ENCODE peak calls at places on chromosomes 6 and 20, in nine cellular contexts. One of them, this sample, is unnamed.

GRCh38 chr6:22598386-22598785 is 29.0 kb downstream of the HDGFL1 start:
- DNase-seq in heart right ventricle: no peak
- DNase-seq in cardiac muscle cell: no peak
- DNase-seq in GM12865: peak
- DNase-seq in AG04449: no peak
- DNase-seq in stomach: no peak
- DNase-seq in uterus: no peak
- DNase-seq in brain microvascular endothelial cell: no peak
- DNase-seq in endothelial cell of umbilical vein: no peak
- DNase-seq in this sample: no peak

GRCh38 chr20:34443546-34443945 is 72.7 kb upstream of the DYNLRB1 start:
- DNase-seq in stomach: no peak
- DNase-seq in brain microvascular endothelial cell: no peak
- DNase-seq in heart right ventricle: no peak
- DNase-seq in endothelial cell of umbilical vein: no peak
- DNase-seq in uterus: no peak
- DNase-seq in AG04449: no peak
- DNase-seq in cardiac muscle cell: no peak
- DNase-seq in GM12865: no peak
- DNase-seq in this sample: no peak

GRCh38 chr20:41052742-41053419 is 24.3 kb downstream of the TOP1 start:
- DNase-seq in uterus: no peak
- DNase-seq in brain microvascular endothelial cell: peak
- DNase-seq in stomach: no peak
- DNase-seq in GM12865: no peak
- DNase-seq in endothelial cell of umbilical vein: peak
- DNase-seq in cardiac muscle cell: no peak
- DNase-seq in heart right ventricle: no peak
- DNase-seq in AG04449: no peak
- DNase-seq in this sample: no peak

GRCh38 chr6:34912715-34913464 is 23.8 kb downstream of the ANKS1A start:
- DNase-seq in brain microvascular endothelial cell: peak
- DNase-seq in endothelial cell of umbilical vein: peak
- DNase-seq in uterus: no peak
- DNase-seq in GM12865: peak
- DNase-seq in cardiac muscle cell: no peak
- DNase-seq in stomach: no peak
- DNase-seq in AG04449: peak
- DNase-seq in heart right ventricle: no peak
- DNase-seq in this sample: peak

GRCh38 chr6:156639023-156639728 is 138.0 kb upstream of the ARID1B start:
- DNase-seq in brain microvascular endothelial cell: peak
- DNase-seq in GM12865: no peak
- DNase-seq in AG04449: no peak
- DNase-seq in endothelial cell of umbilical vein: no peak
- DNase-seq in cardiac muscle cell: no peak
- DNase-seq in heart right ventricle: no peak
- DNase-seq in stomach: no peak
- DNase-seq in uterus: no peak
- DNase-seq in this sample: no peak

GRCh38 chr6:105305521-105305920 is 97.4 kb downstream of the PREP start:
- DNase-seq in brain microvascular endothelial cell: no peak
- DNase-seq in AG04449: no peak
- DNase-seq in uterus: no peak
- DNase-seq in endothelial cell of umbilical vein: no peak
- DNase-seq in stomach: no peak
- DNase-seq in heart right ventricle: no peak
- DNase-seq in GM12865: no peak
- DNase-seq in cardiac muscle cell: no peak
- DNase-seq in this sample: no peak

GRCh38 chr6:44041461-44042260 is 85.6 kb downstream of the MRPL14 start:
- DNase-seq in endothelial cell of umbilical vein: peak
- DNase-seq in uterus: peak
- DNase-seq in stomach: no peak
- DNase-seq in brain microvascular endothelial cell: peak
- DNase-seq in cardiac muscle cell: no peak
- DNase-seq in heart right ventricle: no peak
- DNase-seq in AG04449: peak
- DNase-seq in GM12865: no peak
- DNase-seq in this sample: peak

GRCh38 chr20:53739799-53740785 is 146.5 kb upstream of the ZNF217 start:
- DNase-seq in heart right ventricle: no peak
- DNase-seq in brain microvascular endothelial cell: no peak
- DNase-seq in cardiac muscle cell: peak
- DNase-seq in stomach: no peak
- DNase-seq in uterus: no peak
- DNase-seq in GM12865: peak
- DNase-seq in endothelial cell of umbilical vein: no peak
- DNase-seq in AG04449: no peak
- DNase-seq in this sample: no peak

GRCh38 chr6:170243386-170243785 is 47.5 kb downstream of the DLL1 start:
- DNase-seq in heart right ventricle: no peak
- DNase-seq in brain microvascular endothelial cell: no peak
- DNase-seq in cardiac muscle cell: peak
- DNase-seq in uterus: no peak
- DNase-seq in AG04449: no peak
- DNase-seq in GM12865: no peak
- DNase-seq in endothelial cell of umbilical vein: no peak
- DNase-seq in stomach: no peak
- DNase-seq in this sample: no peak

GRCh38 chr6:164200071-164200470 is 785.6 kb downstream of the QKI start:
- DNase-seq in endothelial cell of umbilical vein: no peak
- DNase-seq in cardiac muscle cell: no peak
- DNase-seq in heart right ventricle: no peak
- DNase-seq in uterus: no peak
- DNase-seq in GM12865: no peak
- DNase-seq in brain microvascular endothelial cell: no peak
- DNase-seq in stomach: no peak
- DNase-seq in AG04449: no peak
- DNase-seq in this sample: no peak

GRCh38 chr6:53042112-53042511 is 23.1 kb upstream of the FBXO9 start:
- DNase-seq in cardiac muscle cell: no peak
- DNase-seq in AG04449: peak
- DNase-seq in stomach: no peak
- DNase-seq in heart right ventricle: no peak
- DNase-seq in brain microvascular endothelial cell: peak
- DNase-seq in endothelial cell of umbilical vein: peak
- DNase-seq in uterus: no peak
- DNase-seq in GM12865: no peak
- DNase-seq in this sample: peak

GRCh38 chr6:116175344-116175743 is 49.4 kb upstream of the COL10A1 start:
- DNase-seq in uterus: no peak
- DNase-seq in stomach: no peak
- DNase-seq in cardiac muscle cell: no peak
- DNase-seq in endothelial cell of umbilical vein: no peak
- DNase-seq in heart right ventricle: no peak
- DNase-seq in GM12865: no peak
- DNase-seq in AG04449: no peak
- DNase-seq in brain microvascular endothelial cell: no peak
- DNase-seq in this sample: no peak

GRCh38 chr20:881051-881820 is 34.9 kb downstream of the ANGPT4 start:
- DNase-seq in heart right ventricle: no peak
- DNase-seq in AG04449: no peak
- DNase-seq in brain microvascular endothelial cell: peak
- DNase-seq in uterus: no peak
- DNase-seq in cardiac muscle cell: no peak
- DNase-seq in stomach: no peak
- DNase-seq in GM12865: peak
- DNase-seq in endothelial cell of umbilical vein: peak
- DNase-seq in this sample: no peak

GRCh38 chr6:21111399-21111725 is 482.2 kb upstream of the SOX4 start:
- DNase-seq in brain microvascular endothelial cell: no peak
- DNase-seq in heart right ventricle: no peak
- DNase-seq in cardiac muscle cell: no peak
- DNase-seq in uterus: no peak
- DNase-seq in endothelial cell of umbilical vein: peak
- DNase-seq in GM12865: no peak
- DNase-seq in stomach: peak
- DNase-seq in AG04449: no peak
- DNase-seq in this sample: peak

GRCh38 chr6:124869412-124869811 is 92.8 kb upstream of the RNF217 start:
- DNase-seq in uterus: no peak
- DNase-seq in GM12865: no peak
- DNase-seq in AG04449: no peak
- DNase-seq in heart right ventricle: no peak
- DNase-seq in stomach: no peak
- DNase-seq in brain microvascular endothelial cell: no peak
- DNase-seq in endothelial cell of umbilical vein: no peak
- DNase-seq in cardiac muscle cell: no peak
- DNase-seq in this sample: no peak

GRCh38 chr6:160962835-160963623 is 28.5 kb upstream of the MAP3K4 start:
- DNase-seq in uterus: no peak
- DNase-seq in brain microvascular endothelial cell: no peak
- DNase-seq in heart right ventricle: no peak
- DNase-seq in stomach: no peak
- DNase-seq in cardiac muscle cell: no peak
- DNase-seq in AG04449: no peak
- DNase-seq in GM12865: no peak
- DNase-seq in endothelial cell of umbilical vein: no peak
- DNase-seq in this sample: no peak

GRCh38 chr6:122365775-122366403 is 33.6 kb upstream of the HSF2 start:
- DNase-seq in stomach: no peak
- DNase-seq in brain microvascular endothelial cell: no peak
- DNase-seq in GM12865: no peak
- DNase-seq in cardiac muscle cell: no peak
- DNase-seq in endothelial cell of umbilical vein: no peak
- DNase-seq in uterus: no peak
- DNase-seq in AG04449: no peak
- DNase-seq in heart right ventricle: no peak
- DNase-seq in this sample: no peak

GRCh38 chr6:7617954-7618764 is 28.2 kb downstream of the SNRNP48 start:
- DNase-seq in GM12865: peak
- DNase-seq in AG04449: peak
- DNase-seq in cardiac muscle cell: no peak
- DNase-seq in brain microvascular endothelial cell: peak
- DNase-seq in uterus: no peak
- DNase-seq in heart right ventricle: no peak
- DNase-seq in endothelial cell of umbilical vein: no peak
- DNase-seq in stomach: no peak
- DNase-seq in this sample: peak

GRCh38 chr20:54475334-54476287 is at the start of gene DOK5:
- DNase-seq in brain microvascular endothelial cell: no peak
- DNase-seq in cardiac muscle cell: peak
- DNase-seq in heart right ventricle: peak
- DNase-seq in GM12865: no peak
- DNase-seq in endothelial cell of umbilical vein: peak
- DNase-seq in AG04449: no peak
- DNase-seq in uterus: peak
- DNase-seq in stomach: no peak
- DNase-seq in this sample: no peak

GRCh38 chr6:35663001-35663400 is 25.7 kb downstream of the FKBP5 start:
- DNase-seq in cardiac muscle cell: peak
- DNase-seq in GM12865: no peak
- DNase-seq in stomach: no peak
- DNase-seq in endothelial cell of umbilical vein: no peak
- DNase-seq in uterus: no peak
- DNase-seq in AG04449: no peak
- DNase-seq in heart right ventricle: no peak
- DNase-seq in brain microvascular endothelial cell: no peak
- DNase-seq in this sample: no peak

GRCh38 chr6:104229057-104229456 is 630.7 kb downstream of the HACE1 start:
- DNase-seq in stomach: no peak
- DNase-seq in GM12865: no peak
- DNase-seq in brain microvascular endothelial cell: no peak
- DNase-seq in heart right ventricle: no peak
- DNase-seq in AG04449: no peak
- DNase-seq in uterus: no peak
- DNase-seq in endothelial cell of umbilical vein: no peak
- DNase-seq in cardiac muscle cell: no peak
- DNase-seq in this sample: no peak

GRCh38 chr6:152272486-152272885 is 364.7 kb downstream of the SYNE1 start:
- DNase-seq in endothelial cell of umbilical vein: no peak
- DNase-seq in heart right ventricle: no peak
- DNase-seq in GM12865: no peak
- DNase-seq in brain microvascular endothelial cell: no peak
- DNase-seq in cardiac muscle cell: no peak
- DNase-seq in AG04449: no peak
- DNase-seq in stomach: no peak
- DNase-seq in uterus: no peak
- DNase-seq in this sample: no peak
- H3K4me3 ChIP-seq in endothelial cell of umbilical vein: no peak
- H3K4me3 ChIP-seq in heart right ventricle: no peak
- H3K4me3 ChIP-seq in GM12865: no peak
- H3K4me3 ChIP-seq in brain microvascular endothelial cell: no peak
- H3K4me3 ChIP-seq in cardiac muscle cell: no peak
- H3K4me3 ChIP-seq in AG04449: no peak
- H3K4me3 ChIP-seq in stomach: no peak
- H3K4me3 ChIP-seq in uterus: no peak
- H3K4me3 ChIP-seq in this sample: no peak

GRCh38 chr20:50734730-50735679 is 3.6 kb downstream of the PARD6B start:
- DNase-seq in brain microvascular endothelial cell: no peak
- DNase-seq in uterus: no peak
- DNase-seq in cardiac muscle cell: no peak
- DNase-seq in stomach: no peak
- DNase-seq in heart right ventricle: no peak
- DNase-seq in GM12865: no peak
- DNase-seq in AG04449: no peak
- DNase-seq in endothelial cell of umbilical vein: no peak
- DNase-seq in this sample: no peak
- TF ChIP-seq CTCF in brain microvascular endothelial cell: no peak
- TF ChIP-seq CTCF in uterus: no peak
- TF ChIP-seq CTCF in cardiac muscle cell: no peak
- TF ChIP-seq CTCF in stomach: no peak
- TF ChIP-seq CTCF in heart right ventricle: no peak
- TF ChIP-seq CTCF in GM12865: no peak
- TF ChIP-seq CTCF in AG04449: no peak
- TF ChIP-seq CTCF in endothelial cell of umbilical vein: no peak
- TF ChIP-seq CTCF in this sample: no peak

DNA sequence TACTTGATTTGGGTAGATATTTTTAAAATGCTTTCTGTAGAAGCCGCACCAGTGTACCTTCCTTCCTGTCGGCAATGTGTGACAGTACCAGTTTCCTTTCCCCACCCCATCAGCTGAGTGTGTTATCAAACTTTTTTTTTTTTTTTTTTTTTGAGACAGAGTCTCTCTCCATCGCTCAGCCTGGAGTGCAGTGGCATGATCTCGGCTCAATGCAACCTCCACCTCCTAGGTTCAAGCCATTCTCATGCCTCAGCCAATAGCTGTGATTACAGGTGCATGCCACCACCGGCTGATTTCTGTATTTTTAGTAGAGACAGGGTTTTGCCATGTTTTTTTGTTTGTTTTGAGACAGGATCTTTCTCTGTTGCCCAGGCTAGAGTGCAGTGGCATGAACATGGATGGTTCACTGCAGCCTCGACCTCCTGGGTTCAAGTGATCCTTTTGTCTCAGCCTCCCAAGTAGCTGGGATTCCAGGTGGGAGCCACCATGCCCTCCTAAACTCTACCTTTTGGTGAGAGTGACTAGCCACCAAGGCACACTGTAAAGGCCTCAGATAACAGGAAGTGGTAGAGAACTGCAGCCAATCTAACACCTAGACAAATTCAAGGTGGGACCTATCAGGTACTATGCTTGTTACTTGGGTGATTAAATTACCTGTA is 26.5 kb upstream of the ZBTB22 start:
- DNase-seq in endothelial cell of umbilical vein: no peak
- DNase-seq in cardiac muscle cell: no peak
- DNase-seq in uterus: no peak
- DNase-seq in GM12865: peak
- DNase-seq in AG04449: no peak
- DNase-seq in brain microvascular endothelial cell: no peak
- DNase-seq in heart right ventricle: no peak
- DNase-seq in stomach: no peak
- DNase-seq in this sample: no peak
- H3K4me3 ChIP-seq in endothelial cell of umbilical vein: no peak
- H3K4me3 ChIP-seq in cardiac muscle cell: no peak
- H3K4me3 ChIP-seq in uterus: no peak
- H3K4me3 ChIP-seq in GM12865: peak
- H3K4me3 ChIP-seq in AG04449: no peak
- H3K4me3 ChIP-seq in brain microvascular endothelial cell: no peak
- H3K4me3 ChIP-seq in heart right ventricle: peak
- H3K4me3 ChIP-seq in stomach: no peak
- H3K4me3 ChIP-seq in this sample: no peak

GRCh38 chr6:139409026-139409425 is 34.6 kb upstream of the CITED2 start:
- DNase-seq in stomach: no peak
- DNase-seq in endothelial cell of umbilical vein: no peak
- DNase-seq in heart right ventricle: no peak
- DNase-seq in cardiac muscle cell: no peak
- DNase-seq in GM12865: no peak
- DNase-seq in uterus: no peak
- DNase-seq in brain microvascular endothelial cell: peak
- DNase-seq in AG04449: peak
- DNase-seq in this sample: peak
- TF ChIP-seq CTCF in stomach: no peak
- TF ChIP-seq CTCF in endothelial cell of umbilical vein: no peak
- TF ChIP-seq CTCF in heart right ventricle: no peak
- TF ChIP-seq CTCF in cardiac muscle cell: no peak
- TF ChIP-seq CTCF in GM12865: no peak
- TF ChIP-seq CTCF in uterus: no peak
- TF ChIP-seq CTCF in brain microvascular endothelial cell: no peak
- TF ChIP-seq CTCF in AG04449: no peak
- TF ChIP-seq CTCF in this sample: no peak